ENCODE peak calls at places on chromosomes 1 and 21, in eight cellular contexts. T is stimulated activated CD4-positive, alpha-beta T cell treated with anti-CD3 and anti-CD28 coated beads, Interleukin-12 subunit alpha, Interleukin-12 subunit beta, amount 100 ng/mL, for 48 hours; X is stimulated activated naive CD4-positive, alpha-beta T cell; B is uterus; H is NCI-H774; N is sigmoid colon; W is WERI-Rb-1; G is NCI-H69. R is an unnamed sample.
A peak's percentile ranks its signal among the peaks of the same experiment; 100 is the strongest.

GRCh38 chr1:9249534-9250335 is 15.2 kb downstream of the H6PD start:
- DNase-seq in B (peak; percentile 57), H (no peak), X (no peak), G (no peak), N (no peak), W (peak; percentile 82), T (peak; percentile 50), R (no peak)

GRCh38 chr21:44611551-44611950 is 328 bp upstream of the KRTAP10-8 start:
- DNase-seq in N (no peak), B (no peak), H (no peak), G (no peak), X (no peak), T (no peak), W (no peak), R (no peak)

GRCh38 chr1:246052603-246053002 is 454.5 kb downstream of the SMYD3 start:
- DNase-seq in H (peak; percentile 13), T (no peak), W (no peak), B (no peak), X (no peak), G (peak; percentile 14), N (no peak), R (no peak)

GRCh38 chr1:239874831-239875230 is 216.9 kb upstream of the FMN2 start:
- DNase-seq in T (no peak), X (no peak), W (no peak), N (no peak), H (no peak), G (no peak), B (no peak), R (no peak)

GRCh38 chr1:31032266-31032665 is 33.3 kb downstream of the PUM1 start:
- DNase-seq in W (no peak), G (no peak), N (no peak), T (no peak), B (no peak), X (no peak), H (no peak), R (no peak)

GRCh38 chr1:24895511-24895910 is 34.6 kb downstream of the RUNX3 start:
- DNase-seq in G (no peak), N (peak; percentile 24), B (no peak), T (no peak), X (no peak), W (no peak), H (no peak), R (no peak)

GRCh38 chr1:117235863-117236465 is 25.2 kb upstream of the VTCN1 start:
- DNase-seq in W (no peak), G (no peak), B (no peak), T (no peak), H (no peak), X (no peak), N (no peak), R (no peak)

GRCh38 chr1:160868141-160868540 is 5.5 kb upstream of the CD244 start:
- DNase-seq in X (no peak), B (no peak), W (no peak), H (no peak), N (no peak), T (no peak), G (no peak), R (no peak)

GRCh38 chr1:115671176-115672062 is 29.6 kb downstream of the VANGL1 start:
- DNase-seq in G (peak; percentile 34), W (no peak), N (no peak), H (no peak), T (no peak), X (no peak), B (no peak), R (no peak)

GRCh38 chr1:111738436-111739221 is 566 bp downstream of the INKA2 start:
- DNase-seq in W (peak; percentile 76), T (no peak), B (peak; percentile 81), N (peak; percentile 90), G (peak; percentile 88), X (peak; percentile 30), H (peak; percentile 65), R (peak; percentile 43)

GRCh38 chr1:17209446-17209845 is 4.5 kb downstream of the PADI1 start:
- DNase-seq in W (no peak), B (no peak), G (no peak), X (no peak), T (no peak), H (no peak), N (no peak), R (no peak)

GRCh38 chr1:32001863-32002262 is 11.8 kb upstream of the KHDRBS1 start:
- DNase-seq in H (no peak), W (no peak), T (no peak), N (no peak), B (no peak), X (no peak), G (no peak), R (no peak)

GRCh38 chr1:42746436-42747105 is 6.5 kb upstream of the CLDN19 start:
- DNase-seq in W (no peak), N (no peak), B (no peak), T (no peak), H (no peak), X (no peak), G (no peak), R (no peak)

GRCh38 chr1:159197767-159198557 is 6.7 kb upstream of the ACKR1 start:
- DNase-seq in W (peak; percentile 79), H (peak; percentile 41), X (no peak), G (peak; percentile 55), B (peak; percentile 48), T (peak; percentile 64), N (peak; percentile 82), R (no peak)

GRCh38 chr1:170732262-170732595 is 68.3 kb downstream of the PRRX1 start:
- DNase-seq in B (no peak), X (no peak), H (no peak), W (no peak), G (no peak), T (no peak), N (no peak), R (no peak)

GRCh38 chr1:179058343-179059184 is 23.3 kb upstream of the TOR3A start:
- DNase-seq in T (no peak), G (no peak), X (no peak), W (no peak), H (no peak), N (no peak), B (no peak), R (no peak)

GRCh38 chr1:220775238-220775853 is 11.4 kb upstream of the MTARC1 start:
- DNase-seq in B (no peak), N (no peak), W (peak; percentile 59), H (peak; percentile 10), G (peak; percentile 47), T (peak; percentile 24), X (no peak), R (peak; percentile 9)

GRCh38 chr1:230713915-230714764 is at the start of gene AGT:
- DNase-seq in T (no peak), G (no peak), H (no peak), N (peak; percentile 89), B (peak; percentile 64), W (peak; percentile 42), X (no peak), R (no peak)

GRCh38 chr1:28926629-28927441 is 12.5 kb downstream of the EPB41 start:
- DNase-seq in N (no peak), G (peak; percentile 70), W (no peak), B (no peak), H (peak; percentile 4), T (peak; percentile 32), X (peak; percentile 81), R (peak; percentile 87)

GRCh38 chr21:44737706-44738354 is 26.5 kb upstream of the TSPEAR start:
- DNase-seq in X (no peak), T (no peak), G (no peak), B (no peak), W (no peak), H (no peak), N (no peak), R (no peak)

GRCh38 chr1:65041014-65041413 is 74.7 kb upstream of the JAK1 start:
- DNase-seq in W (no peak), N (no peak), H (no peak), B (no peak), X (no peak), T (no peak), G (no peak), R (no peak)

GRCh38 chr1:173532237-173532636 is 55.1 kb downstream of the PRDX6 start:
- DNase-seq in B (no peak), T (no peak), W (no peak), H (no peak), G (no peak), N (no peak), X (peak; percentile 12), R (no peak)

GRCh38 chr1:46302091-46303037 is 1.1 kb downstream of the LRRC41 start:
- DNase-seq in B (peak; percentile 47), X (peak; percentile 61), W (peak; percentile 59), H (peak; percentile 45), N (peak; percentile 74), G (peak; percentile 55), T (peak; percentile 25), R (peak; percentile 34)

GRCh38 chr1:199687321-199687720 is 340.2 kb upstream of the NR5A2 start:
- DNase-seq in X (no peak), W (peak; percentile 79), H (no peak), B (no peak), N (no peak), G (peak; percentile 68), T (no peak), R (no peak)

GRCh38 chr1:7429290-7429689 is 341.8 kb upstream of the VAMP3 start:
- DNase-seq in T (no peak), B (no peak), G (no peak), X (no peak), W (no peak), H (no peak), N (no peak), R (no peak)

GRCh38 chr1:200226268-200226968 is 183.4 kb downstream of the ZNF281 start:
- DNase-seq in X (peak; percentile 5), W (no peak), H (no peak), G (no peak), N (no peak), B (no peak), T (peak; percentile 25), R (no peak)

GRCh38 chr1:199978408-199978940 is 49.0 kb upstream of the NR5A2 start:
- DNase-seq in B (no peak), T (no peak), G (peak; percentile 39), N (no peak), X (no peak), H (no peak), W (no peak), R (no peak)

GRCh38 chr1:172823534-172823933 is 164.6 kb downstream of the FASLG start:
- DNase-seq in T (no peak), H (no peak), G (no peak), X (no peak), N (no peak), B (no peak), W (no peak), R (no peak)